ENCODE peak calls at places on chromosomes 11 and 22, in seven cellular contexts. K is NCI-H526 treated with DMSO at 0.1 percent for 48 hours; J is lung microvascular endothelial cell; P is Kasumi-1; V is hippocampal formation; R is ureter; G is stimulated activated CD8-positive, alpha-beta memory T cell treated with anti-CD3 and anti-CD28 coated beads, Interleukin-4, amount 100 ng/mL, for 48 hours. W is an unnamed sample.

GRCh38 chr11:122817121-122817520 is 21.2 kb upstream of the CRTAM start:
- DNase-seq in R (peak), K (no peak), G (no peak), P (no peak), J (peak), V (no peak), W (peak)

GRCh38 chr11:116701876-116702275 is 70.9 kb downstream of the BUD13 start:
- DNase-seq in J (no peak), G (no peak), R (no peak), V (no peak), K (no peak), P (no peak), W (no peak)

GRCh38 chr11:12540913-12541587 is 133.2 kb upstream of the TEAD1 start:
- DNase-seq in P (no peak), K (no peak), J (peak), R (no peak), G (no peak), V (no peak), W (peak)

GRCh38 chr11:15605094-15605493 is 490.4 kb downstream of the INSC start:
- DNase-seq in R (no peak), K (no peak), P (no peak), V (no peak), G (no peak), J (no peak), W (no peak)

GRCh38 chr11:6273188-6273587 is 13.6 kb downstream of the CCKBR start:
- DNase-seq in P (no peak), J (no peak), V (peak), R (no peak), G (no peak), K (no peak), W (no peak)

GRCh38 chr22:43000441-43001175 is 14.3 kb downstream of the PACSIN2 start:
- DNase-seq in P (no peak), V (no peak), G (peak), R (no peak), J (peak), K (no peak), W (no peak)

GRCh38 chr11:84452211-84452610 is 1166.0 kb upstream of the CCDC90B start:
- DNase-seq in J (no peak), K (no peak), G (no peak), R (no peak), V (no peak), P (no peak), W (no peak)

GRCh38 chr22:46732041-46732379 is 6.0 kb downstream of the CERK start:
- DNase-seq in K (no peak), G (no peak), J (no peak), R (no peak), P (no peak), V (no peak), W (no peak)

GRCh38 chr11:63910605-63911195 is 6.3 kb downstream of the RCOR2 start:
- DNase-seq in K (no peak), P (no peak), J (no peak), R (no peak), G (no peak), V (no peak), W (no peak)

GRCh38 chr11:11668781-11669180 is 47.0 kb upstream of the GALNT18 start:
- DNase-seq in R (no peak), P (no peak), G (no peak), K (no peak), J (no peak), V (no peak), W (no peak)

GRCh38 chr11:69355959-69356702 is 62.2 kb downstream of the MYEOV start:
- DNase-seq in G (peak), V (no peak), K (no peak), J (no peak), R (no peak), P (no peak), W (no peak)

GRCh38 chr11:11788067-11788710 is 53.6 kb upstream of the USP47 start:
- DNase-seq in J (no peak), P (no peak), V (no peak), K (no peak), R (no peak), G (no peak), W (no peak)